ENCODE peak calls at places on chromosomes 5 and 9, in six cellular contexts. B is naive thymus-derived CD4-positive, alpha-beta T cell; I is astrocyte of the spinal cord; M is GOT3; H is amniotic stem cell; P is activated effector memory CD4-positive, alpha-beta T cell treated with anti-CD3 and anti-CD28 coated beads, Interleukin-2, amount 50 U/mL, for 16 hours. U is an unnamed sample.

GRCh38 chr5:150184006-150184405 is 5.9 kb upstream of the SLC6A7 start:
- DNase-seq in B (no peak), I (no peak), M (no peak), H (no peak), P (no peak), U (no peak)

GRCh38 chr9:68595868-68596267 is 55.2 kb upstream of the TMEM252 start:
- DNase-seq in B (no peak), I (no peak), M (no peak), H (no peak), P (no peak), U (no peak)

GRCh38 chr5:14187660-14188059 is 44.5 kb downstream of the TRIO start:
- DNase-seq in B (no peak), I (no peak), M (no peak), H (no peak), P (no peak), U (no peak)

GRCh38 chr5:133669472-133669871 is 57.1 kb upstream of the FSTL4 start:
- DNase-seq in B (no peak), I (no peak), M (no peak), H (no peak), P (no peak), U (no peak)

GRCh38 chr9:77163889-77164288 is 13.4 kb upstream of the VPS13A start:
- DNase-seq in B (no peak), I (no peak), M (no peak), H (no peak), P (no peak), U (no peak)

GRCh38 chr9:137878957-137879555 is 1.5 kb downstream of the CACNA1B start:
- DNase-seq in B (no peak), I (no peak), M (no peak), H (no peak), P (no peak), U (no peak)

GRCh38 chr5:141492168-141492885 is 3.4 kb downstream of the PCDHGC5 start:
- DNase-seq in B (no peak), I (no peak), M (no peak), H (no peak), P (peak; percentile 71), U (no peak)

GRCh38 chr9:69461488-69461887 is 136.5 kb downstream of the ENTREP1 start:
- DNase-seq in B (no peak), I (no peak), M (no peak), H (no peak), P (no peak), U (no peak)

GRCh38 chr9:120928015-120928719 is 1.6 kb upstream of the TRAF1 start:
- DNase-seq in B (peak; percentile 45), I (no peak), M (no peak), H (no peak), P (peak; percentile 86), U (no peak)

GRCh38 chr5:128773378-128773777 is 191.9 kb upstream of the SLC27A6 start:
- DNase-seq in B (no peak), I (peak; percentile 49), M (no peak), H (no peak), P (no peak), U (no peak)

GRCh38 chr5:52818360-52818759 is 30.6 kb downstream of the ITGA1 start:
- DNase-seq in B (no peak), I (no peak), M (no peak), H (no peak), P (no peak), U (no peak)

GRCh38 chr5:172505403-172505759 is 51.1 kb upstream of the SH3PXD2B start:
- DNase-seq in B (no peak), I (no peak), M (no peak), H (no peak), P (peak; percentile 5), U (no peak)

GRCh38 chr5:2249442-2249841 is 366.7 kb upstream of the IRX4 start:
- DNase-seq in B (no peak), I (no peak), M (no peak), H (no peak), P (no peak), U (no peak)

GRCh38 chr9:98991981-98992884 is 48.5 kb downstream of the COL15A1 start:
- DNase-seq in B (no peak), I (no peak), M (no peak), H (no peak), P (no peak), U (no peak)

GRCh38 chr9:108869092-108869725 is 7.1 kb downstream of the ACTL7A start:
- DNase-seq in B (no peak), I (peak; percentile 54), M (no peak), H (no peak), P (no peak), U (no peak)

GRCh38 chr5:87138091-87138819 is 129.4 kb upstream of the RASA1 start:
- DNase-seq in B (no peak), I (no peak), M (no peak), H (no peak), P (no peak), U (no peak)

GRCh38 chr5:130885718-130886117 is 279.3 kb downstream of the HINT1 start:
- DNase-seq in B (no peak), I (no peak), M (no peak), H (no peak), P (no peak), U (no peak)

GRCh38 chr5:67248703-67249589 is 52.3 kb upstream of the CD180 start:
- DNase-seq in B (no peak), I (no peak), M (no peak), H (no peak), P (no peak), U (no peak)

U was measured in BJ.